ENCODE peak calls at places on chromosomes 1 and 21, in five cellular contexts. C is tibial artery, T is fibroblast of the aortic adventitia, I is astrocyte of the spinal cord, B is A549. H is an unnamed sample.

GRCh38 chr1:155320252-155320651 is 442 bp upstream of the RUSC1 start:
- DNase-seq in C (no peak), T (no peak), I (no peak), B (no peak), H (no peak)

GRCh38 chr1:231021540-231022031 is 18.5 kb downstream of the FAM89A start:
- DNase-seq in C (no peak), T (no peak), I (peak; percentile 23), B (no peak), H (no peak)

GRCh38 chr1:206540044-206540758 is 32.9 kb downstream of the RASSF5 start:
- DNase-seq in C (peak; percentile 65), T (peak; percentile 61), I (no peak), B (no peak), H (no peak)

GRCh38 chr1:182110635-182111034 is 49.1 kb upstream of the ZNF648 start:
- DNase-seq in C (no peak), T (no peak), I (no peak), B (no peak), H (no peak)

GRCh38 chr1:217953922-217954321 is 322.8 kb downstream of the SPATA17 start:
- DNase-seq in C (no peak), T (no peak), I (no peak), B (no peak), H (no peak)

GRCh38 chr1:59163268-59164092 is 133.4 kb upstream of the FGGY start:
- DNase-seq in C (no peak), T (peak; percentile 75), I (peak; percentile 95), B (no peak), H (peak; percentile 49)

GRCh38 chr1:224459051-224459450 is 24.5 kb upstream of the WDR26 start:
- DNase-seq in C (peak; percentile 32), T (no peak), I (no peak), B (no peak), H (no peak)

GRCh38 chr1:193634470-193634869 is 448.1 kb upstream of the B3GALT2 start:
- DNase-seq in C (no peak), T (no peak), I (no peak), B (no peak), H (no peak)

GRCh38 chr1:216785211-216785610 is 62.0 kb upstream of the ESRRG start:
- DNase-seq in C (no peak), T (no peak), I (no peak), B (no peak), H (no peak)

GRCh38 chr21:40177979-40178378 is 310.7 kb downstream of the PCP4 start:
- DNase-seq in C (no peak), T (no peak), I (no peak), B (no peak), H (no peak)

GRCh38 chr21:14684071-14684470 is 138.0 kb upstream of the SAMSN1 start:
- DNase-seq in C (no peak), T (no peak), I (no peak), B (no peak), H (no peak)

GRCh38 chr1:209015092-209015491 is 568.4 kb upstream of the CAMK1G start:
- DNase-seq in C (no peak), T (no peak), I (no peak), B (no peak), H (no peak)

GRCh38 chr1:236141447-236142357 is 637 bp upstream of the GPR137B start:
- DNase-seq in C (no peak), T (peak; percentile 57), I (peak; percentile 49), B (peak; percentile 55), H (peak; percentile 81)

GRCh38 chr1:229408458-229409037 is 25.3 kb downstream of the ACTA1 start:
- DNase-seq in C (no peak), T (no peak), I (no peak), B (no peak), H (peak; percentile 16)

DNA sequence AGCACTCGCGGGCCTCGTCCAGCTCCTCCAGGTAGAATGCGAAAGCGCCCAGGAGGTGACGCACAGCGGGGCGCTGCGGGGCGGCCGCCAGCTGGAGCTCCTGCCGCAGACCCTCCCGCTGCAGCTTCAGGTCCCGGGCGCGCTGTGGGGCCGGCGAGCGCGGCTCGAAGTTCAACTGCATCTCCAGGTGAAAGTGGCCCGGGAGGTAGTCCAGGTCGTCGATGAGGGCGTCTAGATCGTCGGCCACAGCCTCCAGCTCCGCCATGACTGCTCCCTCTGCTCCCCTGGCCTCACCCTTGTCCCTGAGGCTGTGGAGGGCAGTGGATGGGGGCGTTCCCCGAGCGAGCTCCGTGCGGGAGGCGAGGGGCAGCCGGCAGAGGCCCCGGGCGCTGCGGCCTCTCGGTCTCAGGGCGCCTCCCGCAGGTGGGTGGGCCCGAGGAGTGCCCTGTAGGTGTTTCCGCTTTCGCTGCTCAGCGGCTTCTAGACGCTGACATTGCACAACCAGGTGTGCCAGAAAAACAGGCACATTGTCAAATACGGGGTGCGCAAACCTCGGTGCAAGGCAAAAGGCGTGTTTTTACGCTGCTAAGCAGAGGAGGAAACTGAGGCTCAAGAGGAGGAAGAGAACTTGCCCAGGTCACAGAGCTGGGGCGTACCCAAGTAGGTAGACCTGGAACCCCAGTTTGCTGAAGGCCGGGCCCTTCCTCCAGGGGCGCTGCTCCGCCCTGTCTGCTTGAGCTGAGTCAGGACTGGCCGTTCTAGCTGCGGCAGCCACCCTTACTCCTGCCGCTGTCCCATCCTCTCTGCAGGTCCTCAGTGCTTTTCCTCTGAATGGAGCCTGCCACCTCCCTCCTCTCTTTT is at the start of gene TTC22:
- DNase-seq in C (no peak), T (no peak), I (no peak), B (no peak), H (no peak)
- TF ChIP-seq CTCF in C (no peak), T (peak; percentile 32), I (peak; percentile 37), B (no peak), H (peak; percentile 31)

GRCh38 chr1:98054367-98054701 is 133.5 kb upstream of the DPYD start:
- DNase-seq in C (no peak), T (no peak), I (no peak), B (no peak), H (no peak)
- TF ChIP-seq CTCF in C (no peak), T (no peak), I (no peak), B (no peak), H (no peak)

GRCh38 chr1:45913925-45914501 is 110.6 kb downstream of the MAST2 start:
- DNase-seq in C (no peak), T (peak; percentile 22), I (no peak), B (no peak), H (peak; percentile 11)
- TF ChIP-seq CTCF in C (no peak), T (no peak), I (no peak), B (no peak), H (no peak)

GRCh38 chr1:201945863-201946223 is 505 bp downstream of the LMOD1 start:
- DNase-seq in C (no peak), T (no peak), I (no peak), B (no peak), H (peak; percentile 18)

GRCh38 chr1:201944002-201944401 is 2.3 kb downstream of the LMOD1 start:
- DNase-seq in C (no peak), T (no peak), I (no peak), B (no peak), H (no peak)

GRCh38 chr1:201946224-201946908 is at the start of gene LMOD1:
- DNase-seq in C (peak; percentile 97), T (peak; percentile 90), I (peak; percentile 86), B (no peak), H (peak; percentile 90)

GRCh38 chr1:201944639-201945038 is 1.7 kb downstream of the LMOD1 start:
- DNase-seq in C (no peak), T (no peak), I (no peak), B (no peak), H (no peak)

DNA sequence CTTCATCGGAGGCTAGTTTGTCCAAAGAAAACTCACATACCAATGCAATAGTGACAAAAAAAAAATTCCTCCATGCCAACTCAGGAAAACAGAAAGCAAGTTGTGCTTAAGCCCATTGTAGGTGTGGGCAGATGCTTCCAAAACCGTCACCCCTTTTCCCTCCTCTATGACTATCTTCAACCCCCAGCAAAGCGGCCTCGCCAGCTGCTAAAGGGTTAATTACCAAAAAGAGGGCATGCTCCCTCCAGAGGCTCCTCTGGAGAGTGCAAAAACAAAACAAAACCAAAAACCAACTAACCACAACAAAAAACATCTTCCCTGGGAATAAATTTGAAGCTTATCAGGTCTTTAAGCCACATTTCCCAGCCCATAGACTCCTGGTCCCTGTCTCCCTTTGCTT is 1.2 kb downstream of the LMOD1 start:
- DNase-seq in C (no peak), T (no peak), I (no peak), B (no peak), H (no peak)
- TF ChIP-seq CTCF in C (peak; percentile 27), T (peak; percentile 52), I (peak; percentile 8), B (no peak), H (peak; percentile 61)